ENCODE peak calls at places on chromosomes 7 and 10, in six cellular contexts. W, R, C, S, X and D are unnamed samples.

GRCh38 chr10:33463011-33463410 is 128.5 kb upstream of the NRP1 start:
- DNase-seq in W (no peak), R (no peak), C (no peak), S (no peak), X (no peak), D (no peak)

GRCh38 chr10:17782921-17783665 is 26.1 kb upstream of the MRC1 start:
- DNase-seq in W (no peak), R (no peak), C (no peak), S (peak), X (no peak), D (no peak)

GRCh38 chr7:21305455-21306235 is 122.2 kb upstream of the SP4 start:
- DNase-seq in W (no peak), R (no peak), C (no peak), S (no peak), X (no peak), D (no peak)

GRCh38 chr7:20201380-20201779 is 15.8 kb downstream of the MACC1 start:
- DNase-seq in W (no peak), R (no peak), C (no peak), S (no peak), X (no peak), D (no peak)

GRCh38 chr7:77685219-77685618 is 11.0 kb upstream of the RSBN1L start:
- DNase-seq in W (peak), R (no peak), C (no peak), S (peak), X (peak), D (no peak)

GRCh38 chr7:22876986-22877729 is 54.5 kb upstream of the TOMM7 start:
- DNase-seq in W (no peak), R (no peak), C (no peak), S (no peak), X (no peak), D (no peak)

GRCh38 chr10:6049031-6049400 is 13.2 kb downstream of the IL2RA start:
- DNase-seq in W (no peak), R (no peak), C (no peak), S (no peak), X (no peak), D (no peak)

GRCh38 chr7:1210321-1210978 is 22.2 kb upstream of the UNCX start:
- DNase-seq in W (no peak), R (no peak), C (no peak), S (no peak), X (no peak), D (no peak)

GRCh38 chr10:44335330-44336021 is 49.4 kb downstream of the CXCL12 start:
- DNase-seq in W (no peak), R (no peak), C (no peak), S (no peak), X (no peak), D (no peak)

GRCh38 chr10:70673929-70674559 is 1.7 kb downstream of the ADAMTS14 start:
- DNase-seq in W (no peak), R (no peak), C (no peak), S (no peak), X (no peak), D (no peak)

GRCh38 chr10:113111900-113112853 is 162.1 kb downstream of the TCF7L2 start:
- DNase-seq in W (no peak), R (no peak), C (no peak), S (peak), X (peak), D (no peak)

GRCh38 chr10:88271736-88272135 is 311.4 kb downstream of the RNLS start:
- DNase-seq in W (no peak), R (no peak), C (no peak), S (no peak), X (no peak), D (no peak)

GRCh38 chr10:43264324-43264986 is 2.4 kb downstream of the RASGEF1A start:
- DNase-seq in W (no peak), R (no peak), C (no peak), S (no peak), X (no peak), D (no peak)

GRCh38 chr10:5951167-5951711 is 26.1 kb downstream of the IL15RA start:
- DNase-seq in W (no peak), R (no peak), C (no peak), S (peak), X (peak), D (no peak)

GRCh38 chr10:116850058-116850611 is 836 bp downstream of the ENO4 start:
- DNase-seq in W (no peak), R (no peak), C (no peak), S (no peak), X (no peak), D (no peak)

GRCh38 chr7:92809397-92810241 is 26.8 kb downstream of the CDK6 start:
- DNase-seq in W (peak), R (peak), C (no peak), S (peak), X (peak), D (peak)

GRCh38 chr7:114073711-114074110 is 154.9 kb upstream of the PPP1R3A start:
- DNase-seq in W (no peak), R (no peak), C (no peak), S (no peak), X (no peak), D (no peak)

GRCh38 chr7:101943889-101944605 is 126.6 kb downstream of the CUX1 start:
- DNase-seq in W (no peak), R (no peak), C (no peak), S (no peak), X (no peak), D (no peak)

GRCh38 chr10:9239298-9239697 is 1184.8 kb downstream of the GATA3 start:
- DNase-seq in W (no peak), R (no peak), C (no peak), S (no peak), X (no peak), D (no peak)

GRCh38 chr10:80122110-80122710 is 10.3 kb upstream of the PLAC9 start:
- DNase-seq in W (no peak), R (no peak), C (no peak), S (no peak), X (no peak), D (no peak)

GRCh38 chr10:69963178-69963834 is 89.3 kb upstream of the MACROH2A2 start:
- DNase-seq in W (no peak), R (no peak), C (no peak), S (peak), X (peak), D (no peak)

GRCh38 chr7:16411391-16411790 is 9.9 kb downstream of the CRPPA start:
- DNase-seq in W (no peak), R (no peak), C (no peak), S (no peak), X (no peak), D (no peak)

GRCh38 chr10:32331606-32332005 is 15.4 kb downstream of the EPC1 start:
- DNase-seq in W (no peak), R (no peak), C (no peak), S (no peak), X (no peak), D (no peak)

GRCh38 chr7:42693722-42694121 is 218.1 kb downstream of the C7orf25 start:
- DNase-seq in W (no peak), R (no peak), C (no peak), S (no peak), X (no peak), D (no peak)

GRCh38 chr10:122981066-122981464 is 864 bp downstream of the PSTK start:
- DNase-seq in W (peak), R (peak), C (no peak), S (no peak), X (no peak), D (no peak)

GRCh38 chr10:7818295-7819125 is at the start of gene TAF3:
- DNase-seq in W (peak), R (peak), C (peak), S (peak), X (peak), D (peak)

GRCh38 chr10:119250641-119251314 is 43.4 kb downstream of the GRK5 start:
- DNase-seq in W (no peak), R (no peak), C (no peak), S (no peak), X (no peak), D (no peak)

GRCh38 chr7:95180-95862 is 97.0 kb upstream of the FAM20C start:
- DNase-seq in W (no peak), R (no peak), C (no peak), S (no peak), X (no peak), D (no peak)

GRCh38 chr10:24495666-24496065 is 228.0 kb downstream of the ARHGAP21 start:
- DNase-seq in W (no peak), R (no peak), C (no peak), S (no peak), X (no peak), D (no peak)

GRCh38 chr10:97684866-97685394 is 2.1 kb downstream of the AVPI1 start:
- DNase-seq in W (no peak), R (no peak), C (no peak), S (no peak), X (no peak), D (no peak)

GRCh38 chr7:137970263-137970975 is 31.5 kb downstream of the CREB3L2 start:
- DNase-seq in W (no peak), R (no peak), C (no peak), S (peak), X (no peak), D (no peak)

GRCh38 chr10:44860811-44861751 is 50.1 kb upstream of the TMEM72 start:
- DNase-seq in W (no peak), R (no peak), C (no peak), S (peak), X (no peak), D (no peak)

GRCh38 chr7:82442492-82443043 is 1.0 kb downstream of the CACNA2D1 start:
- DNase-seq in W (no peak), R (no peak), C (no peak), S (no peak), X (no peak), D (peak)

GRCh38 chr10:22314852-22315251 is 1.3 kb upstream of the COMMD3 start:
- DNase-seq in W (no peak), R (no peak), C (no peak), S (no peak), X (no peak), D (no peak)

GRCh38 chr7:10973942-10974716 is 457 bp downstream of the PHF14 start:
- DNase-seq in W (no peak), R (no peak), C (no peak), S (peak), X (no peak), D (peak)

GRCh38 chr7:10973061-10973941 is at the start of gene PHF14:
- DNase-seq in W (peak), R (peak), C (peak), S (peak), X (peak), D (peak)

GRCh38 chr7:10977113-10977512 is 3.4 kb downstream of the PHF14 start:
- DNase-seq in W (no peak), R (no peak), C (no peak), S (no peak), X (no peak), D (no peak)

GRCh38 chr7:10974717-10975032 is 1.0 kb downstream of the PHF14 start:
- DNase-seq in W (no peak), R (no peak), C (no peak), S (no peak), X (no peak), D (no peak)

GRCh38 chr7:10972174-10972573 is 1.5 kb upstream of the PHF14 start:
- DNase-seq in W (no peak), R (no peak), C (no peak), S (no peak), X (no peak), D (no peak)
- H3K27ac ChIP-seq in W (no peak), R (peak), C (no peak), S (no peak), X (no peak), D (no peak)

DNA sequence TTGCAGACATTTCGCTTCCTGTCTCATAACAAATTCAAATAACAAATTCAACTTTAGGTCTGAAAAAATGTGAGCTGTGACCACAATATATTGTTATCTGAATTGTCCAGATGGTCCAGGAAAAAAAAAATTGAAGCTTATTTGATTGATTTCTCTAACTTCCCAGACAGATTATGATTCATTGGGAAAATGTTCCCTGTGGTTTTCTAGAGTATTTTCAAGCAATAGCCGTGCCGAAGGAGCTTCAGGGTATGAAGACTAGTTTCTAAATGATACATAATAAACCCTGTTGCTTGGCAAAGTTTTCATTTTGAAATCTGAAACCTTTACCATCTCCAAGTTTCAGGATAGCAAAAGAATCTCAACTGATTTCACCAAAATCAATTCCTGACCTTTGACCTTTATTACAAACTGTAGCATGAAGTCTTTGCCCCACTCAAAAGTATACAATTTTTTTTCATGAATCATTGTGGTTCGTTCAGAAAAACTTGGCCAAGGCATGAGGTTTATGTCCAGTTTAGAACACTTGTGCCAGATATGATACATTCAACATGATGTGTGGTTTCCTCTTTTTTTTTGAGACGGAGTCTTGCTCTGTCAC is 109.9 kb downstream of the JCAD start:
- DNase-seq in W (peak), R (no peak), C (no peak), S (no peak), X (no peak), D (no peak)
- H3K27ac ChIP-seq in W (peak), R (no peak), C (no peak), S (peak), X (peak), D (no peak)

GRCh38 chr7:47454961-47455871 is 126.7 kb downstream of the TNS3 start:
- DNase-seq in W (no peak), R (no peak), C (no peak), S (no peak), X (no peak), D (no peak)
- H3K27ac ChIP-seq in W (no peak), R (no peak), C (no peak), S (peak), X (peak), D (no peak)

GRCh38 chr7:2814682-2815522 is 29.2 kb downstream of the GNA12 start:
- DNase-seq in W (no peak), R (no peak), C (no peak), S (peak), X (no peak), D (no peak)

GRCh38 chr7:2817456-2817855 is 26.7 kb downstream of the GNA12 start:
- DNase-seq in W (no peak), R (no peak), C (no peak), S (no peak), X (no peak), D (no peak)

GRCh38 chr7:2813350-2814185 is 30.5 kb downstream of the GNA12 start:
- DNase-seq in W (no peak), R (no peak), C (no peak), S (peak), X (no peak), D (no peak)

GRCh38 chr7:2814186-2814530 is 29.9 kb downstream of the GNA12 start:
- DNase-seq in W (no peak), R (no peak), C (no peak), S (peak), X (no peak), D (no peak)

GRCh38 chr7:2815523-2816240 is 28.4 kb downstream of the GNA12 start:
- DNase-seq in W (no peak), R (no peak), C (no peak), S (no peak), X (no peak), D (no peak)
- H3K27ac ChIP-seq in W (no peak), R (no peak), C (no peak), S (no peak), X (no peak), D (no peak)

GRCh38 chr10:110209399-110209925 is 2.1 kb downstream of the MXI1 start:
- DNase-seq in W (peak), R (peak), C (no peak), S (no peak), X (peak), D (no peak)

GRCh38 chr10:110211455-110211843 is 4.0 kb downstream of the MXI1 start:
- DNase-seq in W (no peak), R (no peak), C (no peak), S (no peak), X (no peak), D (no peak)

GRCh38 chr10:110208614-110209398 is 1.4 kb downstream of the MXI1 start:
- DNase-seq in W (peak), R (no peak), C (peak), S (peak), X (no peak), D (no peak)

GRCh38 chr10:110210663-110211454 is 3.5 kb downstream of the MXI1 start:
- DNase-seq in W (peak), R (peak), C (peak), S (peak), X (peak), D (peak)

DNA sequence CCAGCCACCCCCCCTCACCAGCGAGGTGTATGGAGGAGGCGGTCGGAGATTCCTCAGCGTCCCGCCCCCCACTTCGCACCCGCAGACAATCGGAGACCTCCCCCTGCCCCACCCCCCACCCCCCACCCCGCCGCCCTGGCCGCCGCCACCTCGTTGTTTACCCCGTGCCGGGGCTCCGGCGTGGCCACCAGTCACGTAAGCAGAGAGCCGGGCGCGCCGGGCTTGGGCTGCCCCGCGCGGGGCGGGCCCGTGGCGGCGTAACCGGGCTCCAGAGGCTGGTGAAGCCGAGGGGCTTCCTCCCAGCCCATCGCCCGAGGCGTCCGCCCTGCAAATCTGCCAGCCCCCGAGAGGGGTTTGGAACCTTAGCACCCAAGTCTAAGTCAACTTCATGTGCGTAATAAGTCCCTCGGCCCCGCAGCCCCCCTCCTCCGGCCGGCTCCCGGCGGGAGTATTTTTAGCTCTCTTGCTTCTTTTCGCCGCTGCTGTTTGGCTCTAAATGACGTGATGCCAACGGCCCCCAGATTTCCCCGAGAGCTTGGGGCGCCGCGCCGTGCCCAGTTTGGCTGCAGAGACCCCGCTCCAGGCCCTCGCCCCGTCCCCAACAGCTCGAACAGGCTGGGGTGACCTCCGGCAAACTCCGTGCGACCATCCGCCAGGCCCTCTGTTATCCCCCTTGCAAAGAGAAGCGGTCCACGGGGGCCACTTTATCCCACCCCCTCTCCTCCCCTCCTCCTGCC is 2.7 kb downstream of the MXI1 start:
- DNase-seq in W (peak), R (no peak), C (peak), S (peak), X (peak), D (peak)
- H3K27ac ChIP-seq in W (peak), R (peak), C (peak), S (peak), X (peak), D (peak)

GRCh38 chr10:86306628-86307278 is 59.8 kb downstream of the GRID1 start:
- DNase-seq in W (peak), R (no peak), C (no peak), S (no peak), X (no peak), D (no peak)
- H3K27ac ChIP-seq in W (no peak), R (no peak), C (no peak), S (no peak), X (no peak), D (no peak)